ENCODE peak calls at places on chromosome 21, in seven cellular contexts. One of them, this sample, is unnamed.

GRCh38 chr21:46661211-46661625 is 25.7 kb downstream of the PRMT2 start:
- DNase-seq in left lung: peak
- DNase-seq in body of pancreas: peak
- DNase-seq in PC-3: no peak
- DNase-seq in astrocyte of the spinal cord: peak
- DNase-seq in heart right ventricle: peak
- DNase-seq in bronchial epithelial cell: peak
- DNase-seq in this sample: no peak

GRCh38 chr21:36186506-36187399 is 30.1 kb downstream of the DOP1B start:
- DNase-seq in body of pancreas: no peak
- DNase-seq in bronchial epithelial cell: no peak
- DNase-seq in left lung: no peak
- DNase-seq in heart right ventricle: peak
- DNase-seq in astrocyte of the spinal cord: no peak
- DNase-seq in PC-3: no peak
- DNase-seq in this sample: no peak

GRCh38 chr21:43836616-43837015 is 28.4 kb upstream of the AGPAT3 start:
- DNase-seq in heart right ventricle: no peak
- DNase-seq in left lung: no peak
- DNase-seq in body of pancreas: no peak
- DNase-seq in PC-3: no peak
- DNase-seq in astrocyte of the spinal cord: no peak
- DNase-seq in bronchial epithelial cell: no peak
- DNase-seq in this sample: no peak

GRCh38 chr21:43600642-43601397 is 58.5 kb downstream of the HSF2BP start:
- DNase-seq in heart right ventricle: no peak
- DNase-seq in left lung: no peak
- DNase-seq in body of pancreas: no peak
- DNase-seq in PC-3: peak
- DNase-seq in bronchial epithelial cell: peak
- DNase-seq in astrocyte of the spinal cord: peak
- DNase-seq in this sample: no peak

GRCh38 chr21:22796147-22796546 is 1797.9 kb downstream of the NCAM2 start:
- DNase-seq in left lung: no peak
- DNase-seq in bronchial epithelial cell: no peak
- DNase-seq in astrocyte of the spinal cord: no peak
- DNase-seq in heart right ventricle: no peak
- DNase-seq in PC-3: no peak
- DNase-seq in body of pancreas: no peak
- DNase-seq in this sample: no peak

GRCh38 chr21:35940074-35940927 is 120.0 kb downstream of the SETD4 start:
- DNase-seq in left lung: peak
- DNase-seq in astrocyte of the spinal cord: peak
- DNase-seq in bronchial epithelial cell: peak
- DNase-seq in PC-3: peak
- DNase-seq in heart right ventricle: no peak
- DNase-seq in body of pancreas: peak
- DNase-seq in this sample: peak

GRCh38 chr21:29430581-29430980 is 131.9 kb downstream of the BACH1 start:
- DNase-seq in heart right ventricle: no peak
- DNase-seq in PC-3: no peak
- DNase-seq in bronchial epithelial cell: no peak
- DNase-seq in body of pancreas: no peak
- DNase-seq in astrocyte of the spinal cord: no peak
- DNase-seq in left lung: no peak
- DNase-seq in this sample: no peak

GRCh38 chr21:39137248-39138186 is 45.7 kb downstream of the PSMG1 start:
- DNase-seq in PC-3: peak
- DNase-seq in astrocyte of the spinal cord: peak
- DNase-seq in heart right ventricle: no peak
- DNase-seq in left lung: no peak
- DNase-seq in bronchial epithelial cell: peak
- DNase-seq in body of pancreas: no peak
- DNase-seq in this sample: no peak

GRCh38 chr21:46599251-46599572 is 5.7 kb downstream of the S100B start:
- DNase-seq in astrocyte of the spinal cord: peak
- DNase-seq in heart right ventricle: no peak
- DNase-seq in left lung: no peak
- DNase-seq in bronchial epithelial cell: no peak
- DNase-seq in PC-3: no peak
- DNase-seq in body of pancreas: peak
- DNase-seq in this sample: no peak

GRCh38 chr21:37079211-37079824 is 6.3 kb downstream of the TTC3 start:
- DNase-seq in heart right ventricle: no peak
- DNase-seq in bronchial epithelial cell: no peak
- DNase-seq in left lung: no peak
- DNase-seq in PC-3: peak
- DNase-seq in body of pancreas: no peak
- DNase-seq in astrocyte of the spinal cord: no peak
- DNase-seq in this sample: no peak

GRCh38 chr21:36718951-36719501 is 20.1 kb downstream of the SIM2 start:
- DNase-seq in heart right ventricle: no peak
- DNase-seq in astrocyte of the spinal cord: no peak
- DNase-seq in PC-3: peak
- DNase-seq in bronchial epithelial cell: no peak
- DNase-seq in body of pancreas: peak
- DNase-seq in left lung: peak
- DNase-seq in this sample: peak

GRCh38 chr21:25171438-25171837 is 435.8 kb downstream of the MRPL39 start:
- DNase-seq in body of pancreas: no peak
- DNase-seq in left lung: no peak
- DNase-seq in bronchial epithelial cell: no peak
- DNase-seq in astrocyte of the spinal cord: peak
- DNase-seq in PC-3: peak
- DNase-seq in heart right ventricle: no peak
- DNase-seq in this sample: no peak

GRCh38 chr21:28704746-28705145 is 287.9 kb downstream of the LTN1 start:
- DNase-seq in astrocyte of the spinal cord: peak
- DNase-seq in left lung: no peak
- DNase-seq in bronchial epithelial cell: peak
- DNase-seq in heart right ventricle: peak
- DNase-seq in PC-3: no peak
- DNase-seq in body of pancreas: no peak
- DNase-seq in this sample: no peak

GRCh38 chr21:38747796-38748195 is 57.9 kb upstream of the ETS2 start:
- DNase-seq in astrocyte of the spinal cord: no peak
- DNase-seq in bronchial epithelial cell: no peak
- DNase-seq in body of pancreas: no peak
- DNase-seq in heart right ventricle: no peak
- DNase-seq in left lung: no peak
- DNase-seq in PC-3: no peak
- DNase-seq in this sample: no peak

GRCh38 chr21:43954896-43955295 is 57.2 kb upstream of the TRAPPC10 start:
- DNase-seq in heart right ventricle: no peak
- DNase-seq in left lung: no peak
- DNase-seq in bronchial epithelial cell: no peak
- DNase-seq in body of pancreas: no peak
- DNase-seq in PC-3: no peak
- DNase-seq in astrocyte of the spinal cord: no peak
- DNase-seq in this sample: no peak

GRCh38 chr21:28974531-28975227 is 18.0 kb downstream of the LTN1 start:
- DNase-seq in heart right ventricle: no peak
- DNase-seq in body of pancreas: no peak
- DNase-seq in left lung: no peak
- DNase-seq in PC-3: no peak
- DNase-seq in bronchial epithelial cell: no peak
- DNase-seq in astrocyte of the spinal cord: no peak
- DNase-seq in this sample: no peak

GRCh38 chr21:15729674-15730483 is at the start of gene USP25:
- DNase-seq in body of pancreas: peak
- DNase-seq in astrocyte of the spinal cord: peak
- DNase-seq in heart right ventricle: peak
- DNase-seq in bronchial epithelial cell: peak
- DNase-seq in left lung: peak
- DNase-seq in PC-3: peak
- DNase-seq in this sample: peak
- TF ChIP-seq CTCF in body of pancreas: no peak
- TF ChIP-seq CTCF in astrocyte of the spinal cord: peak
- TF ChIP-seq CTCF in heart right ventricle: no peak
- TF ChIP-seq CTCF in bronchial epithelial cell: no peak
- TF ChIP-seq CTCF in left lung: no peak
- TF ChIP-seq CTCF in PC-3: no peak
- TF ChIP-seq CTCF in this sample: no peak

GRCh38 chr21:45557611-45558043 is 15.4 kb upstream of the SLC19A1 start:
- DNase-seq in left lung: peak
- DNase-seq in PC-3: no peak
- DNase-seq in astrocyte of the spinal cord: no peak
- DNase-seq in heart right ventricle: no peak
- DNase-seq in bronchial epithelial cell: no peak
- DNase-seq in body of pancreas: no peak
- DNase-seq in this sample: peak

GRCh38 chr21:45555251-45555556 is 13.0 kb upstream of the SLC19A1 start:
- DNase-seq in astrocyte of the spinal cord: no peak
- DNase-seq in left lung: no peak
- DNase-seq in bronchial epithelial cell: no peak
- DNase-seq in body of pancreas: no peak
- DNase-seq in PC-3: no peak
- DNase-seq in heart right ventricle: no peak
- DNase-seq in this sample: no peak

GRCh38 chr21:45556645-45557601 is 14.7 kb upstream of the SLC19A1 start:
- DNase-seq in bronchial epithelial cell: no peak
- DNase-seq in left lung: peak
- DNase-seq in astrocyte of the spinal cord: no peak
- DNase-seq in PC-3: no peak
- DNase-seq in body of pancreas: peak
- DNase-seq in heart right ventricle: no peak
- DNase-seq in this sample: peak

GRCh38 chr21:45555557-45556301 is 13.5 kb upstream of the SLC19A1 start:
- DNase-seq in body of pancreas: peak
- DNase-seq in bronchial epithelial cell: peak
- DNase-seq in astrocyte of the spinal cord: no peak
- DNase-seq in heart right ventricle: peak
- DNase-seq in left lung: peak
- DNase-seq in PC-3: peak
- DNase-seq in this sample: peak

DNA sequence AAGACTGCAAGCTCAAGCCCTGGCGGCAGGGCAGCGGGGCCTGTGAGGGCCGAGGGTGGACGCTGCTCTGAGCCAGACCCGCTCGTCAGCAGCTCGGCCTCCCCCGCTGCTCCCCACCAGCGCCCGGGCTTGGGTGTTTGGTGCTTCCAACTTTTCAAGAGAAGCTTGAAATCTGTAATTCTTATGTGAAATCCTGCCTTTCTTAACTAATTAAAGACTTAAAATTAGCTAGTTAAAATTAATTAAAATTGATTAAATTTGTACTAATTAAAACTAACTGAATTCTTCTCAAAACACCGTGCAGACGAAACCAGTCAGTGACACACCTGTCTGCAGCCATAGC is 14.0 kb upstream of the SLC19A1 start:
- DNase-seq in bronchial epithelial cell: no peak
- DNase-seq in left lung: no peak
- DNase-seq in heart right ventricle: no peak
- DNase-seq in astrocyte of the spinal cord: no peak
- DNase-seq in PC-3: no peak
- DNase-seq in body of pancreas: no peak
- DNase-seq in this sample: no peak
- TF ChIP-seq CTCF in bronchial epithelial cell: no peak
- TF ChIP-seq CTCF in left lung: no peak
- TF ChIP-seq CTCF in heart right ventricle: no peak
- TF ChIP-seq CTCF in astrocyte of the spinal cord: no peak
- TF ChIP-seq CTCF in PC-3: no peak
- TF ChIP-seq CTCF in body of pancreas: no peak
- TF ChIP-seq CTCF in this sample: no peak

DNA sequence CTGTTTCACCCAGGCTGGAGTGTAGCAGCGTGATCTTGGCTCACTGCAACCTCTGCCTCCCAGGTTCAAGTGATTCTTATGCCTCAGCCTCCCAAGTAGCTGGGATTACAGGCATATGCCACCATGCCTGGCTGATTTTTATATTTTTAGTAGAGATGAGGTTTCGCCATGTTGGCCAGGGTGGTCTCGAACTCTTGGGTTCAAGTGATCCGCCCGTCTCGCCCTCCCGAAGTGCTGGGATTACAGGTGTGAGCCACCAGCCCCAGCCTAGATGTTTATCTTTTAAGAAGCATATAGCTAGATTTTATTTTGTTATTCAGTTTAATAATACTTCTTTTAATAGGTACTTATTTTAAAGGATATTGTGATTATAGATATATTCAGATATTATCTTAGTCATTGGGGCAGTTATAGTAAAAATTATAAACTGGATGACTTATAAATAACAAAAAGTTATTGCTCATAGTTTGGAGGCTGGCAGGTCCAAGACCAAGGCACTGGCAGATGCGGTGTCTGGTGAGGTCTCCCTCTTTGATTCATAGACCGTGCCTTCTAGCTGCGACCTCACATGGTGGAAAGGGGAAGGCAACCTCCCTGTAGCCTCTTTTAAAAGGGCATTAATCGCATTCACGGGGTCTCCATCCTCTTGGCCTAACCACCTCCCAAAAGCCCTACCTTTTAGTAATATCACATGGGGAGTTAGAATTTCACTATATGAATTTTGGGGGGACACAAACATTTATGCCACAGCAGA is 3.1 kb upstream of the KCNE2 start:
- DNase-seq in heart right ventricle: no peak
- DNase-seq in PC-3: peak
- DNase-seq in bronchial epithelial cell: no peak
- DNase-seq in body of pancreas: peak
- DNase-seq in left lung: no peak
- DNase-seq in astrocyte of the spinal cord: no peak
- DNase-seq in this sample: no peak
- TF ChIP-seq CTCF in heart right ventricle: no peak
- TF ChIP-seq CTCF in PC-3: peak
- TF ChIP-seq CTCF in bronchial epithelial cell: no peak
- TF ChIP-seq CTCF in body of pancreas: no peak
- TF ChIP-seq CTCF in left lung: no peak
- TF ChIP-seq CTCF in astrocyte of the spinal cord: no peak
- TF ChIP-seq CTCF in this sample: no peak

GRCh38 chr21:42411197-42411869 is 7.6 kb downstream of the UBASH3A start:
- DNase-seq in left lung: no peak
- DNase-seq in heart right ventricle: no peak
- DNase-seq in body of pancreas: no peak
- DNase-seq in PC-3: peak
- DNase-seq in bronchial epithelial cell: peak
- DNase-seq in astrocyte of the spinal cord: no peak
- DNase-seq in this sample: peak
- TF ChIP-seq CTCF in left lung: no peak
- TF ChIP-seq CTCF in heart right ventricle: no peak
- TF ChIP-seq CTCF in body of pancreas: no peak
- TF ChIP-seq CTCF in PC-3: peak
- TF ChIP-seq CTCF in bronchial epithelial cell: peak
- TF ChIP-seq CTCF in astrocyte of the spinal cord: no peak
- TF ChIP-seq CTCF in this sample: no peak

GRCh38 chr21:33403786-33404571 is 766 bp downstream of the IFNGR2 start:
- DNase-seq in body of pancreas: peak
- DNase-seq in astrocyte of the spinal cord: peak
- DNase-seq in bronchial epithelial cell: no peak
- DNase-seq in PC-3: peak
- DNase-seq in heart right ventricle: peak
- DNase-seq in left lung: peak
- DNase-seq in this sample: peak
- TF ChIP-seq CTCF in body of pancreas: no peak
- TF ChIP-seq CTCF in astrocyte of the spinal cord: no peak
- TF ChIP-seq CTCF in bronchial epithelial cell: no peak
- TF ChIP-seq CTCF in PC-3: no peak
- TF ChIP-seq CTCF in heart right ventricle: no peak
- TF ChIP-seq CTCF in left lung: no peak
- TF ChIP-seq CTCF in this sample: no peak

DNA sequence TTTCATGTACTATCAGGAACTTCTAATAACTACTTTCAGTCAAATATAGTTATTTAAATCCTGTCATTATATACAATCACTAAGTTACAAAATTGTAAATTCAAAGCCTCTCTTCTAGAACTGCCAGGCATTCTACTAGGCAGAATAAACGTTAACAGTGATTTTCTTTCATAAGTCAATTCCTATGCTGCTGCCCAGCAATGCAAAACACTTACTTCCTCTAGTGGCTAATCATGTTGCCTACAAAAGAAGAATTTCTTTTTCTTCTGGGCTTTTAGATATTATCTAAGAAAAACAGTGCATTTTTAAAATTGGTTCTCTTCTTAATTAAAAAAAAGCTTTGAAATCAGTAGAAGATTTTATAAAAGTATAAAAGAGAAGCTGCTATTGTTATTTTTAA is 509.8 kb upstream of the ADAMTS5 start:
- DNase-seq in astrocyte of the spinal cord: peak
- DNase-seq in left lung: no peak
- DNase-seq in bronchial epithelial cell: no peak
- DNase-seq in heart right ventricle: no peak
- DNase-seq in PC-3: no peak
- DNase-seq in body of pancreas: no peak
- DNase-seq in this sample: no peak
- TF ChIP-seq CTCF in astrocyte of the spinal cord: peak
- TF ChIP-seq CTCF in left lung: peak
- TF ChIP-seq CTCF in bronchial epithelial cell: no peak
- TF ChIP-seq CTCF in heart right ventricle: peak
- TF ChIP-seq CTCF in PC-3: peak
- TF ChIP-seq CTCF in body of pancreas: peak
- TF ChIP-seq CTCF in this sample: peak